ENCODE peak calls at places on chromosomes 16 and 17, in nine cellular contexts. N, L, V, U, A, G, S, K and Z are unnamed samples.

GRCh38 chr17:58630883-58631522 is 60.8 kb downstream of the TEX14 start:
- DNase-seq in A (no peak), K (peak), L (peak), S (no peak), G (peak), N (peak), U (no peak), V (no peak), Z (no peak)

GRCh38 chr17:76826290-76827138 is 41.7 kb upstream of the MGAT5B start:
- DNase-seq in N (no peak), S (no peak), A (no peak), L (no peak), G (peak), U (no peak), K (no peak), V (no peak), Z (no peak)

GRCh38 chr17:83194761-83195329 is 115.4 kb downstream of the METRNL start:
- DNase-seq in G (no peak), V (no peak), K (no peak), S (no peak), A (peak), N (no peak), L (no peak), U (no peak), Z (peak)

GRCh38 chr17:45876539-45876938 is 17.8 kb upstream of the MAPT start:
- DNase-seq in A (no peak), U (no peak), K (no peak), G (no peak), N (no peak), S (no peak), V (no peak), L (no peak), Z (no peak)

GRCh38 chr16:28061702-28062101 is 1.8 kb downstream of the GSG1L start:
- DNase-seq in U (no peak), L (no peak), K (no peak), V (no peak), G (no peak), N (no peak), A (no peak), S (no peak), Z (no peak)

GRCh38 chr16:31700200-31700529 is 172.5 kb downstream of the AHSP start:
- DNase-seq in N (no peak), G (no peak), K (no peak), A (peak), U (no peak), V (no peak), L (no peak), S (no peak), Z (no peak)

GRCh38 chr17:12958786-12959185 is 59.0 kb downstream of the ELAC2 start:
- DNase-seq in U (no peak), L (no peak), G (no peak), V (no peak), A (peak), K (no peak), S (no peak), N (no peak), Z (no peak)

GRCh38 chr16:17083628-17084027 is 387.1 kb downstream of the XYLT1 start:
- DNase-seq in N (no peak), G (no peak), S (no peak), U (no peak), A (no peak), L (peak), K (no peak), V (no peak), Z (no peak)

GRCh38 chr17:71530227-71530626 is 590.6 kb upstream of the SOX9 start:
- DNase-seq in U (no peak), V (no peak), A (peak), G (no peak), K (no peak), S (no peak), N (no peak), L (no peak), Z (no peak)

GRCh38 chr17:19306160-19307111 is 56.1 kb downstream of the B9D1 start:
- DNase-seq in G (no peak), S (no peak), U (peak), L (no peak), A (no peak), N (peak), K (no peak), V (no peak), Z (no peak)

DNA sequence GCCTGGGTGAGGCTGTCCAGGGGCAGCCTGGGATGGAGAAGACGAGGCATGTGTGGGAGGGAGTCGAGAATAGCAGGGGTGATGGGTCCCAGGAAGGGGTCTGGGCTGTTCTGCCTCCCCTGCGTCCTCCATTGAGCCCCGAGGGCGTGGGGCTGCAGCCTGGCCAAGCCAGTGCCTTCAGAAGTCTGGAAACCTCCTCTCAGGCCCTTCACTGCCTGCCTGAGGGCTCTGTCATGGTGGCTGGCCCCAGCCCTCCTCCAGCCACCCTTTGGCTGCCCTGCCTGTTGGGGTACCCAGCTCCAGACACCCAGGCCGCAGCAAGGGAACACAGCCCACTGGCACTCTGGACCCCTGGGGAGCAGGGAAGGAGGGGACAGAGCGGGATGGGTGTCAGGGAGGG is 27.6 kb downstream of the ENGASE start:
- DNase-seq in V (no peak), U (no peak), L (no peak), A (no peak), S (no peak), K (no peak), N (no peak), G (no peak), Z (no peak)
- H3K27ac ChIP-seq in V (no peak), U (no peak), L (no peak), A (no peak), S (no peak), K (no peak), N (no peak), G (no peak), Z (no peak)

GRCh38 chr16:81482329-81483063 is 37.9 kb downstream of the CMIP start:
- DNase-seq in S (no peak), G (no peak), V (no peak), K (no peak), A (no peak), U (no peak), L (no peak), N (no peak), Z (no peak)
- H3K27ac ChIP-seq in S (no peak), G (no peak), V (no peak), K (no peak), A (no peak), U (peak), L (no peak), N (no peak), Z (peak)

GRCh38 chr16:70434489-70435260 is 4.2 kb downstream of the ST3GAL2 start:
- DNase-seq in N (no peak), K (no peak), A (no peak), G (no peak), S (no peak), L (no peak), U (no peak), V (no peak), Z (no peak)

GRCh38 chr16:70430667-70431536 is 8.0 kb downstream of the ST3GAL2 start:
- DNase-seq in G (no peak), A (no peak), N (no peak), L (no peak), S (no peak), U (peak), V (no peak), K (no peak), Z (no peak)

GRCh38 chr16:70432304-70432799 is 6.5 kb downstream of the ST3GAL2 start:
- DNase-seq in L (no peak), S (no peak), K (no peak), G (no peak), N (no peak), A (no peak), U (no peak), V (no peak), Z (no peak)

GRCh38 chr16:70433456-70434103 is 5.3 kb downstream of the ST3GAL2 start:
- DNase-seq in L (no peak), U (no peak), V (no peak), G (no peak), N (no peak), S (peak), A (peak), K (peak), Z (peak)

DNA sequence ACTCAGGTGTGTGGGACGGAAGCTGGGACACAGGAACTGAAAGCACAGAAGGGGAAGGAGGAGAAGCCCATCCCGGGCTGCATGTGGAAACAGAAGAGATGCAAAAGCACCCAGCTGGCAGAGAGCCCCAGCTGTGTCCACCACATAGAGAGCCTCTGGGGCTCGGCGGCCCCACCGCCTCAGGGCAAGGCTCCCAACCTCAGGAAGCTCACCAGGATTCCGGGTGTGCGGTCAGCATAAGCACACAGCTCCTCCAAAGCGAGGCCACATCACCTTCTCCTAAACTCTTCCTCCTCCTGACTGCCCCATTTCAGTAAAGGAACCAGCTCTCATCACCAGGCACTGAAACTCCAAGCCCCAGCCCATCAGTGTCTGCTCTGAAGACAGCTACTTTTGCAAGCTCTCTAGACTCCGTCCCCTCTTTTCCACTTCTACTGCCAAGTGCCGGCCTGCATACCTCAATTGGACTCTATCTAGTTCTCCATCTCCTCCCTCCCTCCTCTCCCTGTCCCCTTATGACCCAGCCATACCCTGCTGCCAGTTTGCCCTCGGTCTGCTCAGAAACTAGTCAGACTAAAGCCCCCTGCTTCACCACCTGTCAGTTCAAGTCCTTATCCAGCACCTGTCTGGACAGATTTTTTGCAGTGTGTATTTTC is 6.0 kb downstream of the ST3GAL2 start:
- DNase-seq in A (peak), V (no peak), K (peak), G (peak), S (no peak), N (no peak), U (no peak), L (no peak), Z (peak)
- H3K27ac ChIP-seq in A (peak), V (peak), K (peak), G (peak), S (peak), N (no peak), U (peak), L (no peak), Z (peak)

GRCh38 chr16:57962046-57962445 is 8.9 kb downstream of the CNGB1 start:
- DNase-seq in G (no peak), U (no peak), S (no peak), A (no peak), N (no peak), V (no peak), K (no peak), L (no peak), Z (no peak)
- H3K27ac ChIP-seq in G (no peak), U (no peak), S (no peak), A (no peak), N (no peak), V (no peak), K (no peak), L (no peak), Z (no peak)

DNA sequence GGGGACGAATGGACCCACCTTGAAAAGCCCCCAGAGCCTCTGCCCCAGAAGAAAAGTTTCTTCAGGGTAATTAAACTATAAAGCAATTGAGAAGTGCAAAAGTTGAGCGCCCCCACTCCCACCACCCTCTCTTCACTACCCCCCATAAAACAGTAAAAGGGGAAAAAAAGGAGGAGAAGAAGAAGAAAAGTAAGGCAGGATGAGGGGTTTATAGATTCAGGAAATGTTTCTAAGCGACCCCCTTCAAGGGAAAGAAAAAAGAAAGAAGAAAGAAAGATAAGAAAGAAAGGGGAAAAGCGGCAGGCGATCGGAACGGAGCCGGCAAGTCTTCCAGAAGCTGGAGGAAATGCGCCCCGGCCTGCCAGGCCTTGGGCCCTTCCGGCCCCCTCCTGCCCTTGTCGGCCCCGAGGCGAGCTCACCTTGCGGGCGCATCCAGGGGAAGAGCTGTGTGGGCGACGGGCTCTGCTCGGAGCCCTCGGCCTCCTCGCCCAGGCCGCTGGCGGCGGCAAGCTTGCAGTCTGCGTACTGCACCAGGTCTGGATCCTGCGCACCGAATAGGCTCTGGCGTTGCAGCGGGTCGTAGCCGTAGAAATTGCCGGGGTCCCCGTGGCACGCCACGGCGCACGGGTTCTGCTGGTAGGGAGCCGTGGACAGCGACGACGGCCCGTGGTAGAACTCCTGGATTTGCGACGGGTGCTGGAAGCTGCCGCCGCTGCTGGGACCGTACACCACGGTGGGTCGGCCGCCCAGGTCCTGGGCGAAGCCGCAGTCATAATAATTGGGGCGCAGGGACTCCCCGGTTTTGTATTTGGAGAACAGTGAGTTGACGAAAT is 1.0 kb downstream of the HOXB8 start:
- DNase-seq in N (no peak), G (no peak), L (peak), K (no peak), A (no peak), S (no peak), V (no peak), U (peak), Z (no peak)
- H3K27ac ChIP-seq in N (no peak), G (no peak), L (no peak), K (no peak), A (no peak), S (no peak), V (no peak), U (no peak), Z (no peak)

GRCh38 chr17:31564291-31564690 is 172.8 kb downstream of the RAB11FIP4 start:
- DNase-seq in U (no peak), V (no peak), K (no peak), A (no peak), L (no peak), S (no peak), N (no peak), G (no peak), Z (no peak)

GRCh38 chr17:31559647-31560501 is 168.4 kb downstream of the RAB11FIP4 start:
- DNase-seq in G (no peak), A (no peak), N (no peak), S (peak), L (peak), V (no peak), U (no peak), K (no peak), Z (peak)

GRCh38 chr17:31560836-31561235 is 169.4 kb downstream of the RAB11FIP4 start:
- DNase-seq in A (peak), S (no peak), G (no peak), N (no peak), V (no peak), U (no peak), L (no peak), K (no peak), Z (no peak)

GRCh38 chr17:31562447-31562846 is 171.0 kb downstream of the RAB11FIP4 start:
- DNase-seq in N (no peak), K (no peak), V (no peak), A (no peak), U (no peak), G (no peak), S (no peak), L (peak), Z (no peak)

GRCh38 chr17:31561469-31562412 is 170.3 kb downstream of the RAB11FIP4 start:
- DNase-seq in S (no peak), K (no peak), A (peak), G (no peak), L (no peak), N (no peak), U (no peak), V (no peak), Z (no peak)
- H3K27ac ChIP-seq in S (peak), K (peak), A (peak), G (no peak), L (no peak), N (no peak), U (no peak), V (peak), Z (peak)

DNA sequence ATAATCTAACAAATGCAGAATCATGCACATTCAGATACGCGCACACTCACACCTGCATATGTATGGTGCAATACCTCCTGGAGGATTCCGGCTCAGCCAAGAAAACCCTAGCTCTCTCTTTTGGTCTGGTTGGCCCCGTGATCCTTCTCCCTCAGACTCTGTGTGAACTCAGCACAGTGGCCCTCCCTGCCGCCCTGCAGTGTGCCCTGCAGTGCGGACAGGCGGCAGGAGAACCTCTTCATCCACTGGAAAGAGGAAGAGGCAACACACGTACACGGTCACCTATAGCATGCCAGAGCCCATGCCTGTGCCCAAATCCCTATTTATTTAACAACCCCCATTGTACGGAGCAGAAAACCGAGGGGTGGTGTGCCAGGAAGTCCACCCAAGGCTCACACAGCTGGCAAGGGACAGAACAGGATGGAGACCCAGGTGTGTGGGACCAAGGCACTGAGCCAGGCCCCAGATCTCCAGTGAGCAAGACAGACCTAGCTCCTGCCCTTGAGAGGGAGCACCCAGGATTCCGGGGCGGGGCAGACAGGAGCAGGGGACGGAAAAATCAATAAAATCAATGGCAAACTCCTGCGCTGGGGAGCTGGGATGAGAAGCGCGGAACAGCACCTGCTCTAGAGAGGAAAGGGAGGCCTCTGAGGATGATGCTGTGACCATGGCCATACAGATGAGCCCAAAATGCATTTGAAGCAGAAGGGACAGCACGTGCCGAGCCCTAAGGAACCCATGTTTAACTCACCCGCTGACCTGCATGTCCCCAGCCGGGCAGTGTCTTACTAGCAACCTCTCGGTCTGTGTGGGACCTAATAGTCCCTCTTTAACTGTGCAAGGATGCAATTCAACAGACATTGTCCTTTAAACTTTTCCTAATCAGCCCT is 54.7 kb upstream of the CIBAR2 start:
- DNase-seq in L (no peak), K (no peak), U (no peak), G (no peak), N (no peak), V (no peak), A (no peak), S (no peak), Z (no peak)
- H3K27ac ChIP-seq in L (no peak), K (peak), U (no peak), G (peak), N (no peak), V (no peak), A (no peak), S (no peak), Z (peak)

DNA sequence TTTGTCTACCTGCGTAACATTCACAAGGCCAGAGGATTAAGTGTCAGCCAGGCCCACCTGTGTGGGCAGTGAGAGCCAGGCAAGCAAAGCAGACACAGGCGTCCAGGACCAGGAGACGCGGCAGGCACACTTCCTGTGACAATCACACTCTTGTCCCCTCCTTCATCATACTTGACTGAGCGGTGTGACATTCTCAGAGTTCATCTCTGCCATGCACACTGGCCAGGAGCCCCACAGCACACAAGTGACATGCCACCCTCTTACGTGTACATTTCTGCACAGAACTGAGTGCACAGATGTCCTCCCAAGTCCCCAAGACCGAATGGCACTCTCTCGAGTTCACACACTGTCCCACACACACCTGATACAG is 8.7 kb downstream of the PPP1R9B start:
- DNase-seq in K (no peak), L (no peak), U (peak), N (no peak), G (no peak), A (no peak), S (no peak), V (no peak), Z (no peak)
- H3K27ac ChIP-seq in K (no peak), L (no peak), U (no peak), N (no peak), G (no peak), A (no peak), S (no peak), V (no peak), Z (no peak)

GRCh38 chr17:50205931-50206505 is 4.6 kb upstream of the COL1A1 start:
- DNase-seq in G (no peak), N (no peak), V (no peak), A (no peak), U (no peak), K (no peak), L (no peak), S (no peak), Z (peak)
- H3K27ac ChIP-seq in G (no peak), N (no peak), V (peak), A (peak), U (no peak), K (peak), L (no peak), S (no peak), Z (peak)

GRCh38 chr17:337453-337852 is 15.2 kb downstream of the RPH3AL start:
- DNase-seq in N (no peak), U (no peak), K (no peak), G (no peak), A (no peak), S (peak), L (no peak), V (no peak), Z (no peak)
- H3K27ac ChIP-seq in N (no peak), U (no peak), K (no peak), G (no peak), A (no peak), S (no peak), L (no peak), V (no peak), Z (no peak)